ENCODE peak calls at places on chromosomes 11 and 22, in seven cellular contexts. Z, V, I, R, J, G and T are unnamed samples.

GRCh38 chr11:32439488-32440210 is 4.3 kb upstream of the WT1 start:
- DNase-seq in I (no peak), R (no peak), G (no peak), Z (no peak), V (no peak), J (no peak), T (no peak)

GRCh38 chr11:72113170-72113808 is 794 bp upstream of the ANAPC15 start:
- DNase-seq in I (no peak), R (no peak), G (no peak), J (no peak), V (no peak), Z (peak), T (no peak)

GRCh38 chr11:130437848-130438247 is 9.4 kb upstream of the ADAMTS8 start:
- DNase-seq in I (no peak), G (no peak), V (no peak), R (no peak), Z (no peak), J (no peak), T (no peak)

GRCh38 chr22:28600546-28601143 is 79.0 kb downstream of the TTC28 start:
- DNase-seq in I (no peak), R (peak), V (peak), Z (peak), G (peak), J (peak), T (peak)

GRCh38 chr11:16815047-16815767 is 76.8 kb downstream of the C11orf58 start:
- DNase-seq in G (peak), Z (no peak), V (no peak), I (peak), R (peak), J (peak), T (no peak)

GRCh38 chr11:33997473-33998347 is 53.8 kb upstream of the CAPRIN1 start:
- DNase-seq in J (no peak), V (peak), R (peak), I (no peak), Z (peak), G (peak), T (peak)

GRCh38 chr11:73287400-73288101 is 15.4 kb downstream of the P2RY6 start:
- DNase-seq in Z (no peak), J (no peak), I (no peak), G (peak), R (no peak), V (no peak), T (no peak)

GRCh38 chr11:75365711-75366181 is 14.3 kb upstream of the ARRB1 start:
- DNase-seq in V (no peak), R (peak), Z (peak), I (no peak), J (no peak), G (peak), T (peak)

GRCh38 chr11:119721129-119722120 is 7.6 kb downstream of the NECTIN1 start:
- DNase-seq in I (no peak), Z (peak), V (peak), G (peak), J (no peak), R (no peak), T (peak)

GRCh38 chr11:133947298-133947905 is 9.4 kb downstream of the IGSF9B start:
- DNase-seq in R (peak), J (no peak), G (peak), V (peak), Z (peak), I (no peak), T (peak)

GRCh38 chr22:46594947-46595298 is 25.3 kb upstream of the GRAMD4 start:
- DNase-seq in Z (no peak), R (no peak), G (no peak), J (no peak), V (no peak), I (peak), T (no peak)

GRCh38 chr11:117259417-117259816 is 26.9 kb downstream of the RNF214 start:
- DNase-seq in V (no peak), I (no peak), Z (peak), G (peak), R (peak), J (no peak), T (no peak)

GRCh38 chr11:111403021-111403725 is 24.1 kb upstream of the POU2AF1 start:
- DNase-seq in Z (no peak), G (no peak), R (no peak), V (no peak), I (no peak), J (no peak), T (no peak)

GRCh38 chr11:118791961-118792578 is 1.1 kb upstream of the DDX6 start:
- DNase-seq in Z (no peak), G (peak), R (no peak), J (no peak), V (peak), I (peak), T (no peak)

GRCh38 chr11:134047586-134047999 is 21.3 kb upstream of the JAM3 start:
- DNase-seq in Z (peak), J (no peak), G (peak), R (peak), V (no peak), I (peak), T (peak)

GRCh38 chr11:110907629-110908028 is 195.4 kb upstream of the ARHGAP20 start:
- DNase-seq in G (peak), R (peak), V (peak), I (no peak), Z (peak), J (peak), T (peak)

GRCh38 chr22:42933783-42934144 is 76.7 kb upstream of the ARFGAP3 start:
- DNase-seq in G (peak), R (peak), I (no peak), Z (peak), V (peak), J (peak), T (peak)

GRCh38 chr11:37544491-37544890 is 946.5 kb upstream of the RAG2 start:
- DNase-seq in Z (no peak), R (no peak), I (no peak), G (no peak), V (no peak), J (no peak), T (no peak)

GRCh38 chr11:73159981-73160777 is 18.1 kb upstream of the FCHSD2 start:
- DNase-seq in I (no peak), G (no peak), Z (no peak), R (no peak), V (no peak), J (no peak), T (no peak)

GRCh38 chr11:20162824-20163777 is 2.8 kb upstream of the DBX1 start:
- DNase-seq in Z (no peak), G (peak), I (peak), V (peak), J (no peak), R (peak), T (no peak)

GRCh38 chr22:36886016-36886415 is 25.2 kb downstream of the NCF4 start:
- DNase-seq in J (no peak), G (no peak), Z (no peak), V (no peak), R (no peak), I (no peak), T (no peak)

GRCh38 chr11:45102810-45103621 is 43.4 kb upstream of the PRDM11 start:
- DNase-seq in Z (peak), G (peak), V (peak), R (peak), J (peak), I (peak), T (peak)

GRCh38 chr11:11036185-11037161 is 178.6 kb upstream of the ZBED5 start:
- DNase-seq in J (peak), I (no peak), R (peak), G (peak), V (peak), Z (peak), T (peak)

GRCh38 chr22:26958378-26958777 is 301.0 kb downstream of the MIAT start:
- DNase-seq in I (no peak), G (no peak), J (no peak), Z (no peak), R (no peak), V (no peak), T (no peak)

DNA sequence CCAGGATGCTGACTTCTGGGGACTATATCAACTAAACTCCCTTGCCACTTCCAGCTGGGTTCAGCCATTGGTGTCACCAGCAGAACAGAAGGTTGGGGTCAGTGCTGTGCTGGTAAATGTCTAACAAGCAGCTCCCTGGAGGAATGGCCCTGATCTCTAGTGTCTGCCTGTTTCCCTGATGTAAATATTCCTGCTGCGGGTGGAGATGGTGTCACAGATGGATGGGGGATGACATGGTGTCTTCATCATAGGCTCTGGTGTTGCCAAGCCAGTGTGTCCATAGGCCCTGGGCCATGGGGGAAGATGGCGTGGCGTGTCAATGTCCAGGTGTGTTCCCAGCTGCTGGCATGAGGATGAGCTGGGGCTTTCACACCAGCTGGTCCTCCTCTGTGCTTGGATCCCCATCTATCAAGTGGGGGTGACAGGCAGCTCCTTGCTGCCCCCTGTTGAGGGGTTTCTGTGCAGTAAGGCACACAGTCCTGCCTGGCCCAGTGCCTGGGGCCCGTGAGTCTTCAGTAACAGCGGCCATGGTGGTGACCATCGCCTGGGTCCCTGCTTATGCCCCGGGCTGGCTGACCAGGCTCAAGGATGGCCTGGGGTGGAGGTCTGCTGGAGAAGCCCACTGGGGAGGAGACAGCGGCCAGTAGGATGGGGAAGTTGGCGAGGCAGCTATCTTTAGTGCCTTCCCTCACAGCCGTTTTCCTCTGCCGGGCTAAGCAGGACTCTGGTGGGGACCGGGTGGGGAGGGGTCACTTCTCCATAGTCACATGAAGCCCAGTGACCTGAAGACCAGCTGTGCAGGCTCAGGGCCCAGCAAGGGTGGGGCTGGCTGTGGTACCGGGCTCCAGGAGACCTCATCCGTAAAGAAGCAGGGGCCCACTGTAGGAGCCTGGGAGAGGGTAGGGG is 12.7 kb downstream of the RPL3 start:
- DNase-seq in G (peak), R (peak), I (peak), V (peak), Z (peak), J (no peak), T (peak)
- TF ChIP-seq CTCF in G (peak), R (peak), I (peak), V (peak), Z (peak), J (peak), T (peak)

DNA sequence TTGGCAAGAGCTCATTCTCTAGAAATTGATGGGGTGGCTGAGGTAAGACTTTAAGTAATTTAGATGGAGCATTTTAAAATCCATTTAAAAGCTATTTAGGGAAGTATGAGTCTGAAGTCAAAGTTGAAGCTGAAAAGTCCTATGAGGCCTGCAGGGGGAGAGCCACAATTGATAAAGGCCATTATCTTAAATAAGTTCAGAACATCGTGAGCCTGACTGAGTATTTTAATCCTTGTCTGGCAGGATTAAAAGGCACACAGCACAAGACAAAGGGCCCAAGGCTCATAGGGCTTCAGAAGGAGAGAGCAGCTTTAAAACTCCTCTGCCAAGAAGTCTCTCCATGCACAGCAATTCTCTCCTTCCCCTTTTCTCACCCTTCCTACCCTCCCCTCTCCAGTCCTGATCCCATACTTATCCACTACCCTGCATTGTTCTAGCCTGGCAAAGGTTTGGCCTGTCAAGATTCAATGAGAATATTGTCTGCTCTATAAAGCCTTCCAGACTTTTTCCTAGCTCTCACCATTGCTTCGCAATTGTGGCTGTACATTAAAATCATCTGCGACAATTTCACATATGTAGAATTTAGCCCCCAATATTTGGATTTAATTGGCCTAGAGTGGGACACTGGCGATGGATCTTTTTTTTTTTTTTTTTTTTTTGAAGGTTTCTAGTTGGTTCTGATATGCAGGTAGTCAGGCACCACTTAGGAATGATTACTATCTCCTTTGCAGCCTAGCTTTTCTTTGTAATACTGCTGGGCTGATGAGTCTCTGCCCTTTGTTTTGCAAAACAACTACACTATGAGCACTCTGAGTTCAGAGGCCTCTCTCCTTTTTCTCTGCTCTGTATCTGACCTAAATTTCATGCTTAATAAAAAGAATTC is 1312.8 kb downstream of the FAM181B start:
- DNase-seq in I (no peak), Z (no peak), J (no peak), R (no peak), G (no peak), V (no peak), T (no peak)
- TF ChIP-seq CTCF in I (no peak), Z (no peak), J (no peak), R (no peak), G (no peak), V (no peak), T (no peak)

GRCh38 chr22:31447337-31447736 is 42.3 kb downstream of the EIF4ENIF1 start:
- DNase-seq in J (no peak), G (no peak), I (no peak), V (no peak), R (no peak), Z (no peak), T (no peak)
- TF ChIP-seq CTCF in J (no peak), G (no peak), I (no peak), V (no peak), R (no peak), Z (no peak), T (no peak)

GRCh38 chr11:2691991-2692841 is 7.6 kb downstream of the KCNQ1OT1 start:
- DNase-seq in Z (no peak), I (peak), J (no peak), G (no peak), V (peak), R (no peak), T (peak)
- TF ChIP-seq CTCF in Z (peak), I (no peak), J (peak), G (no peak), V (peak), R (no peak), T (peak)

DNA sequence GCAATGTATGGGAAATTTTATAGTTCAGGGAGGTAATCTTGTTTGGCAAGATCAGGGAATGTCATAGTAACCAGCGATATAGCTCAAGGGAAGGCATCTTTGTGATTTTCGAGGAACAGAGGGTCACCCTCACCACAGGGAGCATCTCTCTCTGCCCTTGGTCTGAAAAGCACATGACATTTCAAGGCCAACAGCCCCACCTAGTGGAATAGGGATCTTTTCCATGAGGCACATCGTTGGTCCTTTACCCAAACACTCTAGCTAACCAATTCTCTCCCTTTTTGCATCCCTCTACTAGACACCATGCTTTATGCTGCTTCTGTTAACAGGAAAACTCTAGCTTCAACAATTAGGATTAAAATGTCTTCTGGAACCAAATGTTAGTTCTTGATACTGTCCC is 179.0 kb downstream of the GRM5 start:
- DNase-seq in V (peak), J (no peak), I (no peak), G (peak), Z (peak), R (peak), T (peak)
- TF ChIP-seq CTCF in V (no peak), J (peak), I (no peak), G (peak), Z (peak), R (peak), T (peak)

GRCh38 chr11:406796-407650 is 7.8 kb downstream of the SIGIRR start:
- DNase-seq in G (peak), V (no peak), J (peak), I (no peak), Z (peak), R (peak), T (peak)
- TF ChIP-seq CTCF in G (no peak), V (no peak), J (no peak), I (no peak), Z (peak), R (no peak), T (no peak)

GRCh38 chr11:64208086-64208795 is 1.7 kb downstream of the FERMT3 start:
- DNase-seq in I (peak), J (no peak), V (no peak), Z (no peak), R (no peak), G (no peak), T (no peak)

GRCh38 chr11:64204464-64204989 is 2.0 kb upstream of the FERMT3 start:
- DNase-seq in I (peak), V (peak), R (peak), Z (peak), J (peak), G (peak), T (peak)

GRCh38 chr11:64208796-64209562 is 2.5 kb downstream of the FERMT3 start:
- DNase-seq in J (no peak), Z (no peak), R (no peak), V (no peak), G (no peak), I (peak), T (no peak)

GRCh38 chr11:64207247-64208085 is 945 bp downstream of the FERMT3 start:
- DNase-seq in G (peak), R (peak), V (no peak), I (peak), Z (peak), J (no peak), T (no peak)

GRCh38 chr11:64206457-64207246 is at the start of gene FERMT3:
- DNase-seq in R (no peak), I (no peak), G (no peak), J (no peak), V (no peak), Z (no peak), T (no peak)
- TF ChIP-seq CTCF in R (no peak), I (no peak), G (no peak), J (no peak), V (no peak), Z (no peak), T (no peak)

GRCh38 chr22:37905534-37906363 is at the start of gene MICALL1:
- DNase-seq in G (peak), I (peak), R (peak), Z (peak), V (peak), J (no peak), T (peak)
- TF ChIP-seq CTCF in G (no peak), I (no peak), R (no peak), Z (peak), V (no peak), J (no peak), T (no peak)

GRCh38 chr22:17565986-17566687 is 2.8 kb downstream of the SLC25A18 start:
- DNase-seq in Z (no peak), I (no peak), R (no peak), J (no peak), V (no peak), G (no peak), T (no peak)

GRCh38 chr22:17566776-17567175 is 3.5 kb downstream of the SLC25A18 start:
- DNase-seq in J (no peak), G (no peak), V (no peak), Z (no peak), I (no peak), R (no peak), T (peak)

GRCh38 chr22:17563936-17564391 is 666 bp downstream of the SLC25A18 start:
- DNase-seq in J (no peak), V (no peak), I (no peak), R (peak), Z (peak), G (peak), T (peak)

GRCh38 chr22:17559188-17559587 is 4.1 kb upstream of the SLC25A18 start:
- DNase-seq in G (no peak), V (no peak), R (no peak), I (no peak), Z (no peak), J (no peak), T (no peak)

DNA sequence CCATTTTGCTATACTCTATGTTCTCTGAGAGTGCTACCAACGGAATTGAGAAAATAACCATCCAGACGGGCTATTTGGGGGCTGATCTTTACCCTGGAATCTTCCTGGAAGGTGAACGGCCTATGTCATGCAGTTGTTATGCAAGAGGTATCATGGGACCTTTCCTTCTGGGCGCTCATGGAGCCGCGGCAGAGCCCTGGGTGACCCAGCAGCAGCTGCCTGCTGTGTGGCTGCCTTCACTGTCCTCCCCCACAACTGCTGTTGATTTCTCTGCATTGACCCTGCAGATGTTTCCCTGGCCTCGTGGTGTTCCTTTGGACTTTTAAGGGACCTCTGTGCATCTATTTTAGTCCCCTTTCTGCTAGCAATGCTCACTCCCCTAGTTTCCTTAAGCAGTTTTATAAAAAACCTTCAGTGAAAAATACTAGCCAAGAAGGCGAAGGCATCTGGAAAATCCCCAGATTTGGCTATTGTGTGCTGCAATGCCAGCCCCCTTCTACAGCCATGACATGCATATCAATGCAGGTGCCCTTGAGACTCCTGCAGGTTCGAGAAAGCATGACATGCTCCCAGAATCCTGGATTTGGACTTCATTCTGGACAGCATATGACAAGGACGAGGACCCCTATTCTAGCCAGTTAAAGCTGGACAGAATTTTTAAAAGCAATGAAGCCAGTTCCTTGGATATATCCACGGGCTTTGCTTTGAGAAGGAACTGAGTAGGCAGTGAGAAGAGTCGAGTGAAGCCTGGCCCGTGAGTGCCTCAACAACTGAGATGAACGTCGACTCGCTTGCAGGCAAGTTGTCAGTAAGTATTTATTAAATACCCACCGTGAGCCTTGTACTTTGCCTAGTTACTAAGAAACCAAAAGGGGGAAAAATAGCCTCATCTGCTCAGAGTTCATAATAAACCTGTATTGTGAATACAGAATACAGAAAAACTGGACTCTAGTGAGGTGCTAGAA is at the start of gene SLC25A18:
- DNase-seq in G (peak), I (no peak), J (no peak), Z (no peak), R (peak), V (no peak), T (no peak)
- TF ChIP-seq CTCF in G (peak), I (no peak), J (peak), Z (peak), R (no peak), V (peak), T (no peak)

GRCh38 chr11:123304828-123305530 is 109.9 kb upstream of the CLMP start:
- DNase-seq in R (no peak), G (no peak), I (no peak), Z (no peak), V (no peak), J (no peak), T (no peak)
- TF ChIP-seq CTCF in R (no peak), G (peak), I (no peak), Z (no peak), V (no peak), J (peak), T (no peak)